ENCODE peak calls at places on chromosomes 1 and 21, in seven cellular contexts. R, O, U, I, W, Y and D are unnamed samples.

GRCh38 chr1:219304227-219305226 is 130.8 kb downstream of the LYPLAL1 start:
- DNase-seq in W (no peak), U (no peak), O (no peak), Y (no peak), R (no peak), I (no peak), D (no peak)

GRCh38 chr1:6352138-6352563 is 41.4 kb downstream of the ACOT7 start:
- DNase-seq in R (no peak), Y (no peak), W (no peak), O (no peak), I (no peak), U (no peak), D (no peak)

GRCh38 chr1:154941332-154941995 is 4.9 kb upstream of the PMVK start:
- DNase-seq in Y (no peak), W (no peak), I (peak), R (no peak), U (no peak), O (no peak), D (peak)

GRCh38 chr1:55650449-55650848 is 435.3 kb upstream of the USP24 start:
- DNase-seq in I (no peak), O (no peak), U (no peak), W (no peak), Y (no peak), R (no peak), D (no peak)

GRCh38 chr1:201014816-201015200 is 8.7 kb downstream of the KIF21B start:
- DNase-seq in U (no peak), I (no peak), O (no peak), W (no peak), R (no peak), Y (no peak), D (no peak)

GRCh38 chr21:37712204-37712934 is 203.9 kb downstream of the KCNJ6 start:
- DNase-seq in I (peak), W (no peak), Y (peak), R (peak), U (peak), O (peak), D (peak)

GRCh38 chr1:163650624-163651023 is 328.9 kb downstream of the NUF2 start:
- DNase-seq in Y (no peak), R (no peak), I (no peak), W (no peak), U (no peak), O (no peak), D (no peak)

GRCh38 chr1:194710671-194711070 is 1524.3 kb upstream of the B3GALT2 start:
- DNase-seq in U (no peak), W (no peak), I (no peak), R (no peak), Y (no peak), O (no peak), D (no peak)

GRCh38 chr1:31785020-31785946 is 21.1 kb upstream of the ADGRB2 start:
- DNase-seq in I (no peak), U (no peak), R (no peak), O (no peak), W (no peak), Y (no peak), D (peak)

GRCh38 chr1:174032823-174033222 is 10.7 kb upstream of the RC3H1 start:
- DNase-seq in O (no peak), Y (no peak), W (no peak), I (no peak), R (no peak), U (no peak), D (no peak)

GRCh38 chr21:34870246-34870645 is 178.9 kb downstream of the RUNX1 start:
- DNase-seq in I (no peak), Y (no peak), U (no peak), O (no peak), W (no peak), R (no peak), D (no peak)

GRCh38 chr1:104353580-104353979 is 603.9 kb downstream of the AMY1C start:
- DNase-seq in U (no peak), W (no peak), O (no peak), Y (no peak), I (no peak), R (no peak), D (no peak)

GRCh38 chr1:23957096-23957495 is 2.5 kb upstream of the PNRC2 start:
- DNase-seq in R (no peak), I (peak), W (no peak), U (no peak), O (no peak), Y (no peak), D (peak)

GRCh38 chr21:45003331-45004058 is 63.7 kb downstream of the SLX9 start:
- DNase-seq in Y (no peak), O (no peak), U (no peak), R (no peak), W (no peak), I (no peak), D (peak)

GRCh38 chr1:198443374-198444233 is 96.9 kb downstream of the ATP6V1G3 start:
- DNase-seq in W (peak), R (no peak), Y (no peak), U (no peak), O (peak), I (no peak), D (no peak)

GRCh38 chr1:888297-888696 is 35.4 kb upstream of the SAMD11 start:
- DNase-seq in U (no peak), O (no peak), I (no peak), Y (no peak), W (no peak), R (no peak), D (no peak)

GRCh38 chr1:11492235-11492634 is 13.3 kb downstream of the DISP3 start:
- DNase-seq in W (no peak), R (no peak), I (no peak), U (no peak), Y (no peak), O (no peak), D (no peak)

GRCh38 chr1:99590578-99591209 is 55.2 kb upstream of the PALMD start:
- DNase-seq in W (peak), O (peak), I (no peak), U (no peak), R (no peak), Y (no peak), D (no peak)

GRCh38 chr21:46459356-46460112 is 843 bp downstream of the DIP2A start:
- DNase-seq in U (peak), R (no peak), I (peak), O (no peak), W (no peak), Y (no peak), D (peak)

GRCh38 chr1:76269175-76269574 is 194.6 kb downstream of the ST6GALNAC3 start:
- DNase-seq in R (no peak), I (no peak), Y (no peak), U (no peak), W (peak), O (peak), D (no peak)

GRCh38 chr1:218433744-218434143 is 88.6 kb downstream of the TGFB2 start:
- DNase-seq in Y (no peak), I (no peak), U (no peak), O (no peak), W (no peak), R (no peak), D (no peak)

GRCh38 chr1:198619375-198620140 is 19.3 kb upstream of the PTPRC start:
- DNase-seq in U (no peak), Y (no peak), I (no peak), R (no peak), O (no peak), W (no peak), D (no peak)

GRCh38 chr1:57860333-57860732 is 436.5 kb upstream of the DAB1 start:
- DNase-seq in Y (no peak), I (no peak), O (no peak), U (no peak), W (no peak), R (no peak), D (no peak)

GRCh38 chr1:153699116-153699515 is 20.6 kb downstream of the NPR1 start:
- DNase-seq in W (peak), O (no peak), Y (no peak), R (no peak), I (no peak), U (no peak), D (no peak)

GRCh38 chr1:246142320-246142893 is 364.7 kb downstream of the SMYD3 start:
- DNase-seq in O (peak), U (no peak), R (no peak), W (peak), Y (no peak), I (no peak), D (no peak)

GRCh38 chr1:10704383-10704882 is 92.0 kb downstream of the CASZ1 start:
- DNase-seq in I (peak), O (no peak), R (no peak), Y (peak), U (no peak), W (no peak), D (peak)

GRCh38 chr1:67652800-67653199 is 32.2 kb upstream of the GADD45A start:
- DNase-seq in R (no peak), Y (no peak), O (peak), I (no peak), U (no peak), W (no peak), D (no peak)

GRCh38 chr1:110250018-110250417 is 39.9 kb downstream of the KCNC4 start:
- DNase-seq in R (no peak), U (no peak), I (no peak), O (no peak), Y (no peak), W (no peak), D (no peak)
- TF ChIP-seq CTCF in R (no peak), U (no peak), I (no peak), O (no peak), Y (no peak), W (no peak), D (no peak)

DNA sequence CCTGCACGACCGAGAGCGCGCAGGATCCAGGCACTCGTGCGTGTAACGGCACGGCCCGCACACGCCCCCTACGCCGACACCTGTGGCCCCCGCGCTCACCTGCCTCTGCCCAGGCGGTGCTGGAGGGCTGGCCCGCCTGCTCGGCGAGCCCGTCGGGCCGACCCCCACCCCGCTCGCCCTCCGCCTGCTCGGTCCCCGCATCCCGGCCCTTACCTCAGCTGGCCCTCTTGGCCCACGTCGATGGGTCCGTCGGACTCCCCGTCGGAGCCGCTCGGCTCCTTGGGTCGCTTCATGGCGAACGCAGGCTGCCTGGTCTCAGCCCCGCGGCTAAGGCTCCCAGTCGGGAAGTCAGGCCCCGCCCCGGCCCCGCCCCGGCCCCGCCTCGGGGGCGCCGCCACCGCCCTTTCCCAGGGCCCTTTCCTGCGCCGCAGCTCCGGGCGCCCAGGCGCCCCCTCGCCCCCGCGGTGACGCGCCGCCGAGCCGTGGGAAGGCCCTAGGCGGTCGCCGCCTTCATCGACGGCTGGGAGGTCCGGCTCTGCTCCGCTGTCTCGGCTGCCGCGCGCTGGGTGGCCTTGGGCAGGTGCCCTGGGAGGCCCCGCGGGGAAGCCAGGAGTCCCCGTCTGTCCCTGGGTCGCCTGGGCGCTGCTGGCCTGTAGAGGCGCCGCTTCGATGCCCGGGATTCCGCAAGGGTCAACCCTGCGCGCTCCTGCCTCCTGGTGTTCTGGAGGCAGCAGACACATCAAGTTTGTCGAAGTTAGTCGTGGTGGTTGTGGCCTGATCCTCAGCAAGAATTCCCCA is at the start of gene HEYL:
- DNase-seq in O (no peak), R (no peak), I (peak), Y (peak), W (no peak), U (peak), D (peak)
- TF ChIP-seq CTCF in O (peak), R (no peak), I (peak), Y (no peak), W (peak), U (no peak), D (no peak)

DNA sequence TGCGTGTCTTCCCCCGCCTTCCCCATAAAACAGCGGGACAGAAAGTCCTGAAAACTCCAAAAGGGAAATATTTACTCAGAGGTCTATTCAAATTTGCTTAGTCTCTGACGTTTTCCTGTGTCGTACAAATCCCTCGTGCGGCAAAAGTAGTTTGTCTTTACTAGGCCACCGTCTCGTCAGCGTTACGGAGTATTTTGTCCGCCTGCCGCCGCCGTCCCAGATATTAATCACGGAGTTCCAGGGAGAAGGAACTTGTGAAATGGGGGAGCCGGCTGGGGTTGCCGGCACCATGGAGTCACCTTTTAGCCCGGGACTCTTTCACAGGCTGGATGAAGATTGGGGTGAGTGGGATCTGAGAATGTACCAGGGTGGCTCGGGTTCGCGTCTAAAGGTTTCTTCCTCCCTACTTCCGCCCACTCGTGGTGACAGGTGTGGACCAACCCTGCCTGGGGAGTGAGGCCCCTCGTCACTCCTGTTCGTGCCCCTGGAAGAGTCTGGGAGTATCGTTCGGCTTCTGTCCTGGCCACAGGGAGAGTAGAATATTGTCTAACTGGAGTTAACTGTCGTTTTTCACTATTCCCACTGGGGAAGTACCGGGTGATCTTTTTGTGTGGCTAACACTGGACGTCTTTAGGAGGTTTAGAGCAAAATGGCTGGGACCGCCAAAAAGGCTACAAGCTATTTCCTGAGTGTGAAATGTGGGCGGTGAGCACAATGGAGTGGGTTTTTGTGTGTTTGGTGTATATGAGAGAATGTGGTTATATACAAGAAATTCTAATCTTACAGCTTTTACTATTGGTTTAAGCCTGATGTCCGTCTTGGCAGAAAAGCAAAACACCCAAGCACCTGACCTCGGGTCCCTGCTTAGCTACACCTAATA is at the start of gene ATF6:
- DNase-seq in U (peak), W (peak), R (peak), I (peak), Y (peak), O (peak), D (peak)
- TF ChIP-seq CTCF in U (no peak), W (no peak), R (no peak), I (no peak), Y (no peak), O (peak), D (no peak)

GRCh38 chr1:36696261-36696940 is 213.7 kb upstream of the CSF3R start:
- DNase-seq in U (no peak), W (no peak), Y (no peak), R (no peak), O (no peak), I (no peak), D (no peak)
- TF ChIP-seq CTCF in U (no peak), W (no peak), Y (no peak), R (no peak), O (no peak), I (no peak), D (no peak)